ENCODE peak calls at places on chromosomes 12 and 14, in ten cellular contexts. U, T, L, O, E, S, V, F, J and Q are unnamed samples.

GRCh38 chr12:70334742-70335141 is 31.3 kb upstream of the KCNMB4 start:
- DNase-seq in L (no peak), S (no peak), U (no peak), F (no peak), J (no peak), T (no peak), V (no peak), E (no peak), O (no peak), Q (no peak)

GRCh38 chr14:71474291-71474690 is 457.9 kb upstream of the RGS6 start:
- DNase-seq in S (no peak), E (no peak), V (no peak), O (no peak), T (no peak), U (no peak), F (no peak), L (no peak), J (no peak), Q (no peak)

GRCh38 chr12:42574879-42575278 is 14.7 kb downstream of the PRICKLE1 start:
- DNase-seq in L (no peak), S (no peak), E (no peak), T (no peak), O (no peak), V (no peak), J (no peak), U (no peak), F (no peak), Q (no peak)

GRCh38 chr12:91422811-91423210 is 240.2 kb upstream of the DCN start:
- DNase-seq in L (no peak), E (no peak), S (no peak), V (no peak), T (no peak), J (no peak), O (no peak), F (no peak), U (no peak), Q (no peak)

GRCh38 chr14:105290598-105291356 is 10.0 kb downstream of the BRF1 start:
- DNase-seq in U (no peak), S (no peak), V (no peak), L (no peak), O (no peak), T (no peak), J (no peak), F (no peak), E (no peak), Q (peak)

GRCh38 chr14:98721061-98721460 is 550.9 kb downstream of the BCL11B start:
- DNase-seq in V (no peak), L (no peak), O (no peak), S (no peak), U (no peak), T (no peak), E (no peak), F (no peak), J (no peak), Q (no peak)

GRCh38 chr12:92070864-92071445 is 74.7 kb downstream of the BTG1 start:
- DNase-seq in O (no peak), E (peak), U (no peak), S (peak), F (no peak), L (no peak), J (peak), V (no peak), T (no peak), Q (peak)

GRCh38 chr12:103680591-103681065 is 93.6 kb downstream of the STAB2 start:
- DNase-seq in J (no peak), S (no peak), F (no peak), U (peak), V (no peak), L (no peak), T (no peak), O (peak), E (no peak), Q (no peak)

GRCh38 chr12:109944975-109945374 is 44.9 kb downstream of the TCHP start:
- DNase-seq in F (no peak), L (no peak), O (no peak), V (peak), J (no peak), U (peak), S (peak), T (no peak), E (no peak), Q (no peak)
- TF ChIP-seq CTCF in F (no peak), L (no peak), O (no peak), V (no peak), J (no peak), U (no peak), S (peak), T (no peak), E (no peak), Q (no peak)

DNA sequence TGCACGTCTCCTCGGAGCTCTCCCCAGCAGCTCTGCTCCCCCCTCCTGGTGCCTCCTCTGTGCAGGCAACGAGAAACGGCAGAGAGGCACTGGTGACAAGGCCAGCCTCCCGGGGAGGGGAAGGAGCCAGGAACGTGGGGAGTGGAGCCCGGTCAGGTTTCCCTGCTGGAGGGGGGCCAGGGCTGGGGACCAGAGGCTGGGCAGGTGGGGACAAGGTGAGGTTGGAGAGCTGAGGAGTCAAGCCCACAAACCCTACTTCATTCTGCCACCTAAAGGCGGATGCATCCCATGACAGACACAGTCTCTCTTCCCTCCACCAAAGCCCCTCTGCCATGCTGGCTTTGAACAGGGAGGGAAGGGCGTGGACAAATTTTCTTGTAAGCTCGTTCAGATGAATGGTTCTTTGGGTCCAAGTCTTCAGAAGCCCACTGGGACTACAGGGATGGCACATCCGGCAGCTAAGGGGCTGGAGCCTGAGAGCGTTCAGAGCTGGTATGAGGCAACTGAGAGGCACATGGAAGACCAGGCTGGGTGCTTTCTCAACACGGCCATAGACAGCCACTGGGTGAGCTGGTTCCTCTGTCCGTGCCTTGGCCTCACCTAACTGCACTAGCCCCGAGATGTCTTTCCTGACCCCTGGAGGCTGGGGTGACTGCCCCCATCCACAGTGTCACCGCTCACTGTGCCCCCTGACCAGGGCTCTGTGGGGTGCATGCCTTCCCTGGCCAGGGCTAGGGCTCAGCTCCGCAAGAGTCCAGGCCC is 105.9 kb downstream of the RBM19 start:
- DNase-seq in E (no peak), J (no peak), L (no peak), O (no peak), V (peak), F (no peak), T (no peak), U (no peak), S (no peak), Q (no peak)
- TF ChIP-seq CTCF in E (no peak), J (no peak), L (no peak), O (peak), V (no peak), F (peak), T (no peak), U (no peak), S (peak), Q (no peak)

GRCh38 chr14:93917141-93917540 is 10.0 kb upstream of the FAM181A start:
- DNase-seq in T (no peak), O (no peak), V (no peak), S (no peak), U (no peak), L (no peak), F (no peak), E (no peak), J (no peak), Q (no peak)

GRCh38 chr14:93915800-93916199 is 11.3 kb upstream of the FAM181A start:
- DNase-seq in F (no peak), U (no peak), O (no peak), E (no peak), S (no peak), J (no peak), T (no peak), L (no peak), V (no peak), Q (no peak)

GRCh38 chr14:93914278-93914677 is 12.9 kb upstream of the FAM181A start:
- DNase-seq in T (no peak), E (no peak), S (no peak), F (no peak), V (no peak), O (no peak), L (no peak), U (no peak), J (no peak), Q (no peak)

GRCh38 chr14:93916476-93916875 is 10.7 kb upstream of the FAM181A start:
- DNase-seq in L (no peak), E (no peak), U (no peak), O (no peak), F (no peak), S (no peak), T (no peak), J (no peak), V (no peak), Q (no peak)

GRCh38 chr14:93915070-93915705 is 12.0 kb upstream of the FAM181A start:
- DNase-seq in F (no peak), J (no peak), T (no peak), S (no peak), U (no peak), O (no peak), V (no peak), L (no peak), E (no peak), Q (no peak)
- TF ChIP-seq CTCF in F (no peak), J (no peak), T (no peak), S (no peak), U (no peak), O (no peak), V (no peak), L (no peak), E (no peak), Q (no peak)

DNA sequence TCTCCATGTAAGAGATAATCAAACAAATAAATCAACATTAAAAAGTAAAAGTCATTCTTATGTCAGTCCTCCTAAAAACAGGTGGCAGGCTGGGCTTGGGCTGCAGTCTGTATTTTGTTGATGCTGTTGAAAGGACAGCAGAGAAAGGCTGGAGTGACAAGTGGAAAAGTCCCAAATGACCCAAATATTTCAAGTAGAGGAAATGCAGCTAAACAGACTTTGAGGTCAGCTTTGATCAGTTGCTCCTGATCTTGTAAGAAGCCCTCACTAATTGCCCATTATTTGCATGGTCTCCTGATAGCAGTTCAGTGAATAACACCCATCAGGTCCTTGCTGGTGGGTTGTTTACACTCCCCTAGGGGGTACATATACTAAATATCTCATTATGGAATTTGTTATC is 24.9 kb downstream of the TBX3 start:
- DNase-seq in U (no peak), S (peak), F (no peak), T (no peak), O (no peak), L (no peak), J (no peak), E (no peak), V (no peak), Q (no peak)
- TF ChIP-seq CTCF in U (no peak), S (no peak), F (no peak), T (no peak), O (no peak), L (no peak), J (no peak), E (no peak), V (no peak), Q (no peak)

DNA sequence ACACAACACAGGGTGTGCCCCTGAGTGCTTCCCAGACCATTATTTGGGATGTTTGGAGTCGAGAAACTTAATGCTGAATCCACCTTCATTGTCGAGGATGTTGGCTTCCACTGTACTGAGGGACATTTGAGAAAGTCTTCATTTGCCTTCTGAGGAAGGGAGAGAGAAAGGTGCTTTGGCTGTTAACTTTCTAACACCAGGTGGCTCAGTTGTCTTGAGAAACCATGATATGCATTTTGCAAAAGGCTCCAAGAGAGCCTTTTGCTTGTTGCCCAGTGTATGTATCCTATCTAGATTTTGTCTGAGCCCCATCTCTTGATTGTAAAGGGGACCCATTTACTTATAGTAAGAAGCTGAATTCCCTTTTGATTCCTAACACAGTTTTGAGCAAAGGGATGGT is 28.6 kb upstream of the NRXN3 start:
- DNase-seq in T (no peak), O (no peak), S (no peak), U (no peak), F (no peak), E (no peak), J (no peak), L (no peak), V (no peak), Q (no peak)
- TF ChIP-seq CTCF in T (no peak), O (peak), S (no peak), U (no peak), F (no peak), E (no peak), J (no peak), L (no peak), V (no peak), Q (no peak)

GRCh38 chr14:36105401-36105800 is 71.1 kb downstream of the PTCSC3 start:
- DNase-seq in L (no peak), T (no peak), U (no peak), V (peak), J (no peak), F (no peak), O (peak), S (peak), E (peak), Q (peak)
- TF ChIP-seq CTCF in L (no peak), T (no peak), U (no peak), V (no peak), J (no peak), F (peak), O (peak), S (peak), E (no peak), Q (no peak)